ENCODE peak calls at places on chromosome 12, in four cellular contexts. P is HFF-Myc, S is IMR-90, J is ascending aorta. R is an unnamed sample.

GRCh38 chr12:29455087-29455486 is 42.4 kb downstream of the OVCH1 start:
- DNase-seq in P (no peak), S (no peak), J (no peak), R (no peak)

GRCh38 chr12:29113101-29113500 is 36.0 kb upstream of the FAR2 start:
- DNase-seq in P (peak), S (peak), J (no peak), R (peak)

GRCh38 chr12:56469007-56469930 is 891 bp downstream of the SPRYD4 start:
- DNase-seq in P (no peak), S (no peak), J (no peak), R (no peak)

GRCh38 chr12:52041032-52041431 is 10.2 kb upstream of the NR4A1 start:
- DNase-seq in P (no peak), S (no peak), J (no peak), R (no peak)

GRCh38 chr12:4771172-4771959 is 51.2 kb downstream of the GALNT8 start:
- DNase-seq in P (no peak), S (no peak), J (no peak), R (no peak)

GRCh38 chr12:50059440-50060119 is 2.2 kb downstream of the ASIC1 start:
- DNase-seq in P (no peak), S (peak), J (no peak), R (no peak)

GRCh38 chr12:120835657-120836056 is 68.5 kb downstream of the SPPL3 start:
- DNase-seq in P (no peak), S (no peak), J (no peak), R (peak)

GRCh38 chr12:51389302-51389999 is 1.8 kb downstream of the GALNT6 start:
- DNase-seq in P (peak), S (peak), J (no peak), R (peak)

GRCh38 chr12:65868133-65868705 is 43.9 kb downstream of the HMGA2 start:
- DNase-seq in P (no peak), S (peak), J (no peak), R (peak)

DNA sequence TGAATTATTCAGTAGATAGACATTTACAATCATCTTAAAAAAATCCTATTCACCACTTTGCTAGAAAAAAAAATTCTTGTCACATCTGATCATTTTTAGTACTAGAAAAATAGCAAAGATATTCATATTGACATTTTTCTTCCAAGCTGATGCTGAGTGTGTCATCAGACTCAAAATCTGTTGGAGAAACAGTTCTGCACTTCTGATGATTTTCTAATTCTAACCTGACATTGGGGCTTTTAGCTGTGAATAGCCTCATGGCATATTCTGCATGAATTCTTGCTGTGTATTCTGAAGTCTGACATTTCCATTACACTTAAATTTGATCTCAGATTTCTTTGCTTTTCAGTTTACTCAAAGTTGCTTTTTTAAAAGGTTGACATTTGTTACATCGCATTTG is 150.1 kb downstream of the PIK3C2G start:
- DNase-seq in P (no peak), S (no peak), J (no peak), R (no peak)
- TF ChIP-seq CTCF in P (no peak), S (no peak), J (no peak), R (no peak)

DNA sequence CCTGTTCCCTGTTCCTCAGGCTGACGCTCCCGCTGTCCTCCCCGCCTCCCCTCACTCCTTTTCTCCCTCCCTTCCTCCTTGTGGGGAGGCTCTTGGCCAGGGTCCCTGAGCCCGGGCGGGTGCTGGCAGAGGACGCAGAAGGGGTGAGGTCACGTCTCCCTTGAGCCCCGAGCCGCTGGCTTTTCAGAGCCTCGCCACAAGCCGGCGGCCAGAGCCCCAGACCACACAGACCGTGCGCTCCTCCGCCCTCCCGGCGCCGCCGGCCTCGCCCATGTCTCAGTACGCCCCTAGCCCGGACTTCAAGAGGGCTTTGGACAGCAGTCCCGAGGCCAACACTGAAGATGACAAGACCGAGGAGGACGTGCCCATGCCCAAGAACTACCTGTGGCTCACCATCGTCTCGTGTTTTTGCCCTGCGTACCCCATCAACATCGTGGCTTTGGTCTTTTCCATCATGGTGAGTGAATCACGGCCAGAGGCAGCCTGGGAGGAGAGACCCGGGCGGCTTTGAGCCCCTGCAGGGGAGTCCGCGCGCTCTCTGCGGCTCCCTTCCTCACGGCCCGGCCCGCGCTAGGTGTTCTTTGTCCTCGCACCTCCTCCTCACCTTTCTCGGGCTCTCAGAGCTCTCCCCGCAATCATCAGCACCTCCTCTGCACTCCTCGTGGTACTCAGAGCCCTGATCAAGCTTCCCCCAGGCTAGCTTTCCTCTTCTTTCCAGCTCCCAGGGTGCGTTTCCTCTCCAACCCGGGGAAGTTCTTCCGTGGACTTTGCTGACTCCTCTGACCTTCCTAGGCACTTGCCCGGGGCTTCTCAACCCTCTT is at the start of gene TMEM233:
- DNase-seq in P (no peak), S (no peak), J (no peak), R (no peak)
- H3K4me3 ChIP-seq in P (peak), S (no peak), J (peak), R (no peak)

GRCh38 chr12:2853626-2854025 is 3.2 kb downstream of the TEX52 start:
- DNase-seq in P (peak), S (peak), J (peak), R (peak)
- TF ChIP-seq CTCF in P (peak), S (peak), J (peak), R (peak)

DNA sequence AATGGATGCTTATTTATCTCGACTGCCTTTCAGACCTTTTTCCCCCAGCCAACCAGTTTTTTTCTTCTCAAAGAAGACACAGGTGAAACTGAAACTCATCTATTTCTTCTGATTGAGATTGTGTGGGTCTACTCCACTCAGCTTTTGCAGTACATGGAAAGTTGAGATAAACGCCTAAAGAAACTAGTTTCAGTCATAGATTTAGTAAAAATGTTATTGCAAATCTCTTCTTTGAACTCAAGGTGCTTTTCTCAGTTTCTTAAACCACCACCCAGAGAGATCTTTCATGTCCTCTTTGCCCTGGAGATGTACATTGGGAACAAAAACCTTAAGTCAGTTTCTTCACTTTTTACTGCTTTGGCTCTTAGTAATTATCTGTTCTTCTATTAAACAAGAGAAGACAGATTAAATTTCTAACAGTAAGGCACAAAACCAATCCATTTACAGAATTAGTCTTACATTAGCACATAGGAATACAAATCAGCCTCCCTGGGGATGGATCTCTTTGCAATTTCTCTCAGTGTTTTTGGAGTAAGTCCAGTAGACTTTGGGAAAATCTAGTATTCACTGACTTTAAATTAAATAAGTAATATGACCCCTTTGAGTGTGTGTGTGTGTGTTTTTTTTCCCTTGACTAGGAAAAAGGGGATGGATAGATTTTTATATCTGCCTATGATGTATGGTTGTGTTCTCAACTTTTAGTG is 11.6 kb downstream of the FBXW8 start:
- DNase-seq in P (no peak), S (peak), J (no peak), R (no peak)
- H3K4me3 ChIP-seq in P (no peak), S (no peak), J (no peak), R (no peak)

GRCh38 chr12:1630081-1630826 is 1.2 kb downstream of the WNT5B start:
- DNase-seq in P (no peak), S (no peak), J (peak), R (peak)
- TF ChIP-seq CTCF in P (no peak), S (no peak), J (peak), R (peak)

GRCh38 chr12:123763093-123763492 is 992 bp downstream of the DNAH10 start:
- DNase-seq in P (no peak), S (no peak), J (peak), R (peak)
- H3K4me3 ChIP-seq in P (no peak), S (no peak), J (no peak), R (no peak)

GRCh38 chr12:26226629-26227375 is 31.4 kb downstream of the SSPN start:
- DNase-seq in P (no peak), S (no peak), J (no peak), R (peak)
- TF ChIP-seq CTCF in P (no peak), S (no peak), J (no peak), R (no peak)

GRCh38 chr12:1591029-1591428 is 3.4 kb downstream of the FBXL14 start:
- DNase-seq in P (no peak), S (no peak), J (no peak), R (peak)
- H3K4me3 ChIP-seq in P (peak), S (peak), J (peak), R (no peak)

DNA sequence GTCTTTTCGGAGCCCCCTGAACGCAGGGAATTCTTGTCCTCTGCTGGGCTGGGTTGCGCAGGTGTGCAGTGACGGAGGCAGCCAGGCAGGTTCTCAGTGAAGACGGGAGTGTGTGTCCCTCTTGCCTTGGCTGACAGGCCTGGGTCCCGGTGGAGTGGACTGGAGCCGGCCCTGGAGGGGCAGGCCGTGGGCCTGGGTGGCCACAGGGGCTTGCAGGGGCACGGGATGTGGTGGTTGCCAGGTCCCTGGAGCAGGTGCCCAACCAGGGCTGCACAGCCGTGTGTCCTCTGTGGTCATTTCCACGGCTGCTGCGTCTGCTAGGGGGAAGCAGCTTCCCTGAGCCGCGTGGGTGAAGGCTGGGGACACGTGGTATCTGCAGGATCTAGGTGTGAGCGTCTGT is 79.8 kb downstream of the ADGRD1 start:
- DNase-seq in P (no peak), S (no peak), J (no peak), R (no peak)
- TF ChIP-seq CTCF in P (no peak), S (no peak), J (no peak), R (no peak)

GRCh38 chr12:104840262-104840661 is 117.8 kb downstream of the SLC41A2 start:
- DNase-seq in P (no peak), S (no peak), J (no peak), R (no peak)

GRCh38 chr12:104844123-104844522 is 114.0 kb downstream of the SLC41A2 start:
- DNase-seq in P (no peak), S (no peak), J (no peak), R (no peak)

GRCh38 chr12:104852102-104852501 is 106.0 kb downstream of the SLC41A2 start:
- DNase-seq in P (no peak), S (peak), J (no peak), R (no peak)

DNA sequence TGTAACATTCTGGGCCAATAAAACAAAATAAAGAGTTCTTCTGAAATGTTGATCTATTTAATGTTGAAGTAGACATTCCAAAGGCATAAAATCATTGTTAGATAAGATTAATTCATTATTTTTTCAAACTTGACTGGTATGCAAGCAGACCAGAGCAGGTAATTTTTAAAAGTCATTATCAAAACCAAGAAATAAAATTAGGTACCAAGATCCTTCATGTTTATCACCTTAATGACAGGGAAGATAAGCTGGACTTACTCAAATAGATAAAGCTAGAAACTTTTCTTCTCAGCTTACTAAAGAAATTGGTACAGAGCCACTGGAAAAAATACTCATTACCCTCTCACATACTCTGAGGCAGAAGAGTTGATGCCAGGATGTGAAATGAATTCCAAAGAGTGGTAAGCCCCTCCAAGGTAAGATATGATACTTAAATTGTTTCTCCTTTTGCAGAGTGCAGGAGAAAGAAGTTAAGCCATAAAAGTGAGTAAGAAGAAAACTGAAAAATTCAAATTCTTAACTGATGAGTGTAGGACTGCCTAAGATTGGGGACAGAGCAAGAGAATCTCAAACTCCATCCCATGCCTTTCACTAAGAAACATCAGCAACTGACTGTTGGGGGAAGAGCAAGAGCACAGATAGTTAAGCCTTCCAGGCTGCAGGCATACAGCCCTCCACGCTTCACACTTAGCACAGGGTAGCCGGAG is 111.9 kb downstream of the SLC41A2 start:
- DNase-seq in P (no peak), S (peak), J (no peak), R (no peak)
- H3K4me3 ChIP-seq in P (no peak), S (no peak), J (no peak), R (no peak)

R was measured in epithelial cell of esophagus.